ENCODE peak calls at places on chromosomes 3 and 15, in nine cellular contexts. I, P, M, K, L, D, C, A and X are unnamed samples.

GRCh38 chr15:54428596-54428995 is 450.4 kb downstream of the UNC13C start:
- DNase-seq in I (no peak), P (no peak), M (no peak), K (no peak), L (no peak), D (no peak), C (no peak), A (no peak), X (no peak)

GRCh38 chr3:100254168-100254777 is 6.5 kb upstream of the TBC1D23 start:
- DNase-seq in I (peak; percentile 84), P (peak; percentile 43), M (peak; percentile 13), K (peak; percentile 38), L (no peak), D (peak; percentile 44), C (no peak), A (peak; percentile 44), X (no peak)

GRCh38 chr3:150631515-150632221 is 28.5 kb downstream of the SELENOT start:
- DNase-seq in I (peak; percentile 29), P (no peak), M (no peak), K (no peak), L (no peak), D (no peak), C (no peak), A (no peak), X (no peak)

GRCh38 chr3:160822931-160823330 is 66.9 kb downstream of the PPM1L start:
- DNase-seq in I (no peak), P (no peak), M (no peak), K (no peak), L (no peak), D (no peak), C (no peak), A (no peak), X (no peak)

GRCh38 chr15:58329781-58330467 is 101.9 kb upstream of the LIPC start:
- DNase-seq in I (no peak), P (no peak), M (no peak), K (no peak), L (no peak), D (peak; percentile 78), C (no peak), A (no peak), X (no peak)

GRCh38 chr3:65334045-65334665 is 646.4 kb upstream of the ADAMTS9 start:
- DNase-seq in I (peak; percentile 18), P (no peak), M (no peak), K (no peak), L (no peak), D (no peak), C (no peak), A (peak; percentile 4), X (no peak)

GRCh38 chr3:105365536-105366301 is 990 bp upstream of the ALCAM start:
- DNase-seq in I (no peak), P (no peak), M (no peak), K (no peak), L (no peak), D (no peak), C (no peak), A (peak; percentile 20), X (no peak)

GRCh38 chr3:151219056-151219455 is 16.0 kb upstream of the GPR171 start:
- DNase-seq in I (no peak), P (no peak), M (no peak), K (no peak), L (peak; percentile 24), D (no peak), C (no peak), A (no peak), X (no peak)

GRCh38 chr3:45545476-45545875 is 49.1 kb upstream of the LIMD1 start:
- DNase-seq in I (peak; percentile 32), P (no peak), M (no peak), K (no peak), L (no peak), D (no peak), C (no peak), A (peak; percentile 85), X (no peak)

GRCh38 chr3:113018461-113019181 is 27.8 kb downstream of the GTPBP8 start:
- DNase-seq in I (peak; percentile 47), P (no peak), M (no peak), K (no peak), L (no peak), D (no peak), C (no peak), A (no peak), X (no peak)

GRCh38 chr3:129626744-129627349 is 20.4 kb upstream of the PLXND1 start:
- DNase-seq in I (peak; percentile 92), P (peak; percentile 87), M (peak; percentile 98), K (peak; percentile 81), L (no peak), D (peak; percentile 89), C (peak; percentile 26), A (peak; percentile 83), X (peak; percentile 89)

GRCh38 chr3:128933922-128934253 is 54.5 kb downstream of the ACAD9 start:
- DNase-seq in I (no peak), P (no peak), M (no peak), K (no peak), L (no peak), D (no peak), C (no peak), A (no peak), X (peak; percentile 22)